ENCODE peak calls at places on chromosome 19, in six cellular contexts. B, D, R, S, E and W are unnamed samples.

GRCh38 chr19:39397360-39398296 is 6.5 kb downstream of the MED29 start:
- DNase-seq in E (peak; percentile 67), B (peak; percentile 98), S (peak; percentile 66), R (peak; percentile 97), D (peak; percentile 96), W (peak; percentile 97)

GRCh38 chr19:18156841-18157464 is 4.0 kb downstream of the PIK3R2 start:
- DNase-seq in B (peak; percentile 94), S (peak; percentile 65), R (no peak), D (peak; percentile 95), E (peak; percentile 11), W (no peak)

GRCh38 chr19:1254081-1254527 is 5.7 kb downstream of the MIDN start:
- DNase-seq in D (no peak), E (no peak), S (no peak), B (peak; percentile 35), R (no peak), W (no peak)

GRCh38 chr19:17950310-17951150 is 16.4 kb upstream of the KCNN1 start:
- DNase-seq in D (no peak), B (no peak), S (no peak), E (no peak), R (peak; percentile 71), W (no peak)

GRCh38 chr19:18251587-18252369 is 22.5 kb downstream of the IQCN start:
- DNase-seq in D (peak; percentile 86), R (peak; percentile 95), B (peak; percentile 88), E (peak; percentile 75), S (peak; percentile 48), W (peak; percentile 96)

GRCh38 chr19:11530432-11530831 is 1.5 kb upstream of the ECSIT start:
- DNase-seq in E (peak; percentile 45), R (peak; percentile 95), D (peak; percentile 80), S (peak; percentile 37), B (peak; percentile 79), W (no peak)

GRCh38 chr19:27776020-27776419 is 1436.9 kb downstream of the UQCRFS1 start:
- DNase-seq in S (peak; percentile 0), E (peak; percentile 36), D (no peak), R (peak; percentile 81), B (no peak), W (no peak)

GRCh38 chr19:405138-405965 is 3.6 kb downstream of the C2CD4C start:
- DNase-seq in S (no peak), E (no peak), B (peak; percentile 29), R (peak; percentile 60), D (no peak), W (no peak)

GRCh38 chr19:11088508-11089253 is 582 bp upstream of the LDLR start:
- DNase-seq in D (no peak), B (peak; percentile 34), E (no peak), R (no peak), S (no peak), W (no peak)